ENCODE peak calls at places on chromosome 20, in ten cellular contexts. F is activated CD8-positive, alpha-beta memory T cell treated with anti-CD3 and anti-CD28 coated beads for 48 hours; S is left lung; K is HEK293T; B is SHP77; L is anterior cingulate cortex; H is stimulated activated CD4-positive, alpha-beta T cell treated with anti-CD3 and anti-CD28 coated beads, Interleukin-12 subunit alpha, Interleukin-12 subunit beta, amount 100 ng/mL, for 48 hours; W is HepG2; U is head of caudate nucleus; E is tibial nerve. A is an unnamed sample.

GRCh38 chr20:1190847-1191246 is 6.1 kb upstream of the TMEM74B start:
- DNase-seq in K (no peak), L (no peak), E (no peak), S (no peak), U (no peak), B (no peak), F (no peak), H (no peak), W (no peak), A (no peak)

GRCh38 chr20:22821826-22822225 is 213.3 kb upstream of the SSTR4 start:
- DNase-seq in E (no peak), K (no peak), B (no peak), L (no peak), W (no peak), F (no peak), H (no peak), U (no peak), S (no peak), A (no peak)

GRCh38 chr20:36439040-36439730 is 102.1 kb upstream of the MYL9 start:
- DNase-seq in E (peak; percentile 47), S (peak; percentile 89), F (peak; percentile 51), U (peak; percentile 78), W (peak; percentile 59), K (peak; percentile 79), L (peak; percentile 59), B (peak; percentile 51), H (peak; percentile 26), A (peak; percentile 67)

GRCh38 chr20:57298457-57298856 is 31.1 kb upstream of the SPO11 start:
- DNase-seq in W (no peak), S (no peak), F (no peak), H (no peak), U (no peak), L (no peak), E (no peak), K (no peak), B (no peak), A (no peak)

GRCh38 chr20:44600758-44601562 is 18.6 kb downstream of the PKIG start:
- DNase-seq in H (no peak), S (no peak), U (peak; percentile 37), W (no peak), B (no peak), F (no peak), E (no peak), L (peak; percentile 41), K (no peak), A (no peak)

GRCh38 chr20:35523298-35523888 is 6.1 kb downstream of the C20orf173 start:
- DNase-seq in W (peak; percentile 47), L (no peak), F (no peak), B (peak; percentile 7), H (no peak), U (no peak), K (peak; percentile 69), E (no peak), S (no peak), A (peak; percentile 33)

GRCh38 chr20:44264287-44264686 is 17.2 kb downstream of the GDAP1L1 start:
- DNase-seq in H (no peak), B (no peak), E (no peak), S (no peak), U (no peak), W (no peak), K (no peak), F (no peak), L (no peak), A (no peak)

GRCh38 chr20:35317416-35317815 is 25.2 kb upstream of the FAM83C start:
- DNase-seq in B (no peak), K (no peak), F (no peak), U (no peak), L (no peak), E (no peak), W (no peak), H (no peak), S (no peak), A (no peak)

GRCh38 chr20:57659131-57659788 is 39.0 kb upstream of the ZBP1 start:
- DNase-seq in L (no peak), W (no peak), S (peak; percentile 53), B (no peak), K (no peak), E (peak; percentile 7), U (peak; percentile 3), H (no peak), F (no peak), A (no peak)

GRCh38 chr20:42260216-42260615 is 642.0 kb upstream of the CHD6 start:
- DNase-seq in B (no peak), W (no peak), H (no peak), K (no peak), U (no peak), L (no peak), E (no peak), S (no peak), F (no peak), A (no peak)

GRCh38 chr20:64005394-64005793 is 24.5 kb downstream of the PRPF6 start:
- DNase-seq in E (no peak), B (no peak), W (no peak), S (no peak), K (no peak), L (no peak), F (no peak), H (no peak), U (no peak), A (peak; percentile 14)

GRCh38 chr20:50413088-50413500 is 97.1 kb upstream of the PTPN1 start:
- DNase-seq in F (no peak), H (no peak), B (no peak), U (no peak), E (no peak), L (no peak), W (peak; percentile 82), S (no peak), K (no peak), A (no peak)

GRCh38 chr20:63829943-63830820 is 882 bp downstream of the ZBTB46 start:
- DNase-seq in F (no peak), W (no peak), E (no peak), L (peak; percentile 9), U (peak; percentile 57), B (no peak), H (no peak), K (peak; percentile 51), S (no peak), A (no peak)

GRCh38 chr20:4985658-4986057 is 15.7 kb downstream of the SLC23A2 start:
- DNase-seq in K (no peak), L (no peak), W (no peak), B (no peak), F (no peak), E (no peak), U (no peak), S (no peak), H (no peak), A (no peak)